ENCODE peak calls at places on chromosomes 6 and 20, in ten cellular contexts. One of them, this sample, is unnamed. For H3K9me3, the result is how much of the 10 kb centered on the place peaks cover.

GRCh38 chr6:47655719-47656595 is 42.4 kb upstream of the ADGRF4 start:
- DNase-seq in esophagus muscularis mucosa: no peak
- DNase-seq in NT2/D1: no peak
- DNase-seq in neuronal stem cell: peak
- DNase-seq in mesenchymal stem cell: peak
- DNase-seq in tibial artery: no peak
- DNase-seq in upper lobe of right lung: no peak
- DNase-seq in pancreas: no peak
- DNase-seq in breast epithelium: no peak
- DNase-seq in heart left ventricle: peak
- DNase-seq in this sample: no peak

GRCh38 chr6:131215212-131215611 is 79.9 kb downstream of the AKAP7 start:
- DNase-seq in esophagus muscularis mucosa: no peak
- DNase-seq in NT2/D1: no peak
- DNase-seq in neuronal stem cell: no peak
- DNase-seq in mesenchymal stem cell: no peak
- DNase-seq in tibial artery: no peak
- DNase-seq in upper lobe of right lung: no peak
- DNase-seq in pancreas: no peak
- DNase-seq in breast epithelium: no peak
- DNase-seq in heart left ventricle: peak
- DNase-seq in this sample: no peak

GRCh38 chr20:1478566-1478965 is 11.9 kb upstream of the NSFL1C start:
- DNase-seq in esophagus muscularis mucosa: no peak
- DNase-seq in NT2/D1: no peak
- DNase-seq in neuronal stem cell: no peak
- DNase-seq in mesenchymal stem cell: no peak
- DNase-seq in tibial artery: no peak
- DNase-seq in upper lobe of right lung: no peak
- DNase-seq in pancreas: no peak
- DNase-seq in breast epithelium: no peak
- DNase-seq in heart left ventricle: no peak
- DNase-seq in this sample: no peak

GRCh38 chr6:51494342-51494741 is 593.1 kb downstream of the PKHD1 start:
- DNase-seq in esophagus muscularis mucosa: no peak
- DNase-seq in NT2/D1: no peak
- DNase-seq in neuronal stem cell: no peak
- DNase-seq in mesenchymal stem cell: no peak
- DNase-seq in tibial artery: no peak
- DNase-seq in upper lobe of right lung: no peak
- DNase-seq in pancreas: no peak
- DNase-seq in breast epithelium: no peak
- DNase-seq in heart left ventricle: no peak
- DNase-seq in this sample: no peak

GRCh38 chr6:11431455-11431937 is 106.1 kb upstream of the TMEM170B start:
- DNase-seq in esophagus muscularis mucosa: no peak
- DNase-seq in NT2/D1: no peak
- DNase-seq in neuronal stem cell: no peak
- DNase-seq in mesenchymal stem cell: no peak
- DNase-seq in tibial artery: no peak
- DNase-seq in upper lobe of right lung: no peak
- DNase-seq in pancreas: no peak
- DNase-seq in breast epithelium: no peak
- DNase-seq in heart left ventricle: no peak
- DNase-seq in this sample: no peak

GRCh38 chr6:41636803-41637178 is 1.5 kb upstream of the MDFI start:
- DNase-seq in esophagus muscularis mucosa: no peak
- DNase-seq in NT2/D1: no peak
- DNase-seq in neuronal stem cell: no peak
- DNase-seq in mesenchymal stem cell: peak
- DNase-seq in tibial artery: no peak
- DNase-seq in upper lobe of right lung: peak
- DNase-seq in pancreas: peak
- DNase-seq in breast epithelium: peak
- DNase-seq in heart left ventricle: peak
- DNase-seq in this sample: no peak

GRCh38 chr20:38726849-38727601 is 2.7 kb downstream of the SLC32A1 start:
- DNase-seq in esophagus muscularis mucosa: no peak
- DNase-seq in NT2/D1: peak
- DNase-seq in neuronal stem cell: peak
- DNase-seq in mesenchymal stem cell: no peak
- DNase-seq in tibial artery: no peak
- DNase-seq in upper lobe of right lung: no peak
- DNase-seq in pancreas: peak
- DNase-seq in breast epithelium: no peak
- DNase-seq in heart left ventricle: no peak
- DNase-seq in this sample: peak

GRCh38 chr6:84458271-84458670 is 230.8 kb upstream of the CEP162 start:
- DNase-seq in esophagus muscularis mucosa: no peak
- DNase-seq in NT2/D1: no peak
- DNase-seq in neuronal stem cell: no peak
- DNase-seq in mesenchymal stem cell: no peak
- DNase-seq in tibial artery: no peak
- DNase-seq in upper lobe of right lung: no peak
- DNase-seq in pancreas: no peak
- DNase-seq in breast epithelium: no peak
- DNase-seq in heart left ventricle: no peak
- DNase-seq in this sample: no peak

GRCh38 chr20:58888521-58889333 is 36.2 kb downstream of the GNAS start:
- DNase-seq in esophagus muscularis mucosa: no peak
- DNase-seq in NT2/D1: no peak
- DNase-seq in neuronal stem cell: peak
- DNase-seq in mesenchymal stem cell: peak
- DNase-seq in tibial artery: peak
- DNase-seq in upper lobe of right lung: peak
- DNase-seq in pancreas: peak
- DNase-seq in breast epithelium: peak
- DNase-seq in heart left ventricle: peak
- DNase-seq in this sample: peak

GRCh38 chr6:116200619-116201249 is 53.1 kb downstream of the TSPYL4 start:
- DNase-seq in esophagus muscularis mucosa: no peak
- DNase-seq in NT2/D1: no peak
- DNase-seq in neuronal stem cell: no peak
- DNase-seq in mesenchymal stem cell: no peak
- DNase-seq in tibial artery: no peak
- DNase-seq in upper lobe of right lung: no peak
- DNase-seq in pancreas: no peak
- DNase-seq in breast epithelium: no peak
- DNase-seq in heart left ventricle: no peak
- DNase-seq in this sample: no peak

GRCh38 chr20:59824711-59825562 is 108.5 kb downstream of the SYCP2 start:
- DNase-seq in esophagus muscularis mucosa: peak
- DNase-seq in NT2/D1: no peak
- DNase-seq in neuronal stem cell: no peak
- DNase-seq in mesenchymal stem cell: no peak
- DNase-seq in tibial artery: no peak
- DNase-seq in upper lobe of right lung: no peak
- DNase-seq in pancreas: no peak
- DNase-seq in breast epithelium: peak
- DNase-seq in heart left ventricle: no peak
- DNase-seq in this sample: no peak

GRCh38 chr20:48373555-48373934 is 454.3 kb downstream of the PREX1 start:
- DNase-seq in esophagus muscularis mucosa: no peak
- DNase-seq in NT2/D1: no peak
- DNase-seq in neuronal stem cell: no peak
- DNase-seq in mesenchymal stem cell: no peak
- DNase-seq in tibial artery: no peak
- DNase-seq in upper lobe of right lung: no peak
- DNase-seq in pancreas: no peak
- DNase-seq in breast epithelium: no peak
- DNase-seq in heart left ventricle: no peak
- DNase-seq in this sample: no peak

GRCh38 chr6:20661721-20662120 is 127.5 kb downstream of the CDKAL1 start:
- DNase-seq in esophagus muscularis mucosa: no peak
- DNase-seq in NT2/D1: no peak
- DNase-seq in neuronal stem cell: no peak
- DNase-seq in mesenchymal stem cell: no peak
- DNase-seq in tibial artery: no peak
- DNase-seq in upper lobe of right lung: no peak
- DNase-seq in pancreas: no peak
- DNase-seq in breast epithelium: no peak
- DNase-seq in heart left ventricle: no peak
- DNase-seq in this sample: no peak

DNA sequence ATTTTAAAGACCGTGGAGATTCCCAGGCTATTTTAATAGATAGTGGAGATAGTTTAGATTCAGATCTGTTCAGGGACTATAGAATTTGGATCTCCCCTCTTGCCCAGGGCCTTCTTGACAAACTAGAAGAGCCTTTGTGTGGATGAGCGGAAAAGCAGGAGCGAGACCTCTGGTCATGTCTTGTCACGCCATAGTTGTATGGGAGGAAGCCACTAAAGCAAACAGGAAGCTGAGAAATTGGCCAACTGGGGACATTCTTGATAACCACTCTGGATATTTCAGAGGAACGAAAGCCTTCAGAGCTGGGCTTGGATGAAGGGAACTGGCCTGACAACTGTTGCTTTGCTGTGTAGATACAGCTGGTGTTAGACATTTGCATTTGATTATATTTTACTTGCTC is 54.1 kb upstream of the EXOC2 start:
- DNase-seq in esophagus muscularis mucosa: no peak
- DNase-seq in NT2/D1: no peak
- DNase-seq in neuronal stem cell: no peak
- DNase-seq in mesenchymal stem cell: peak
- DNase-seq in tibial artery: no peak
- DNase-seq in upper lobe of right lung: no peak
- DNase-seq in pancreas: no peak
- DNase-seq in breast epithelium: no peak
- DNase-seq in heart left ventricle: no peak
- DNase-seq in this sample: no peak
- H3K9me3 ChIP-seq in esophagus muscularis mucosa: under half
- H3K9me3 ChIP-seq in NT2/D1: under half
- H3K9me3 ChIP-seq in neuronal stem cell: under half
- H3K9me3 ChIP-seq in mesenchymal stem cell: under half
- H3K9me3 ChIP-seq in tibial artery: under half
- H3K9me3 ChIP-seq in upper lobe of right lung: under half
- H3K9me3 ChIP-seq in pancreas: under half
- H3K9me3 ChIP-seq in breast epithelium: under half
- H3K9me3 ChIP-seq in heart left ventricle: under half
- H3K9me3 ChIP-seq in this sample: under half

GRCh38 chr6:296151-297122 is 4.2 kb downstream of the DUSP22 start:
- DNase-seq in esophagus muscularis mucosa: peak
- DNase-seq in NT2/D1: no peak
- DNase-seq in neuronal stem cell: no peak
- DNase-seq in mesenchymal stem cell: no peak
- DNase-seq in tibial artery: peak
- DNase-seq in upper lobe of right lung: peak
- DNase-seq in pancreas: no peak
- DNase-seq in breast epithelium: no peak
- DNase-seq in heart left ventricle: peak
- DNase-seq in this sample: no peak

GRCh38 chr6:299050-299980 is 7.0 kb downstream of the DUSP22 start:
- DNase-seq in esophagus muscularis mucosa: no peak
- DNase-seq in NT2/D1: no peak
- DNase-seq in neuronal stem cell: no peak
- DNase-seq in mesenchymal stem cell: peak
- DNase-seq in tibial artery: no peak
- DNase-seq in upper lobe of right lung: no peak
- DNase-seq in pancreas: no peak
- DNase-seq in breast epithelium: no peak
- DNase-seq in heart left ventricle: no peak
- DNase-seq in this sample: no peak

GRCh38 chr6:297571-298232 is 5.4 kb downstream of the DUSP22 start:
- DNase-seq in esophagus muscularis mucosa: no peak
- DNase-seq in NT2/D1: no peak
- DNase-seq in neuronal stem cell: no peak
- DNase-seq in mesenchymal stem cell: no peak
- DNase-seq in tibial artery: no peak
- DNase-seq in upper lobe of right lung: no peak
- DNase-seq in pancreas: no peak
- DNase-seq in breast epithelium: no peak
- DNase-seq in heart left ventricle: no peak
- DNase-seq in this sample: no peak

GRCh38 chr6:300026-300425 is 7.7 kb downstream of the DUSP22 start:
- DNase-seq in esophagus muscularis mucosa: no peak
- DNase-seq in NT2/D1: no peak
- DNase-seq in neuronal stem cell: no peak
- DNase-seq in mesenchymal stem cell: no peak
- DNase-seq in tibial artery: no peak
- DNase-seq in upper lobe of right lung: no peak
- DNase-seq in pancreas: no peak
- DNase-seq in breast epithelium: no peak
- DNase-seq in heart left ventricle: no peak
- DNase-seq in this sample: no peak

GRCh38 chr6:298233-299049 is 6.2 kb downstream of the DUSP22 start:
- DNase-seq in esophagus muscularis mucosa: no peak
- DNase-seq in NT2/D1: no peak
- DNase-seq in neuronal stem cell: no peak
- DNase-seq in mesenchymal stem cell: peak
- DNase-seq in tibial artery: peak
- DNase-seq in upper lobe of right lung: no peak
- DNase-seq in pancreas: no peak
- DNase-seq in breast epithelium: no peak
- DNase-seq in heart left ventricle: no peak
- DNase-seq in this sample: no peak
- H3K9me3 ChIP-seq in esophagus muscularis mucosa: under half
- H3K9me3 ChIP-seq in NT2/D1: under half
- H3K9me3 ChIP-seq in neuronal stem cell: under half
- H3K9me3 ChIP-seq in mesenchymal stem cell: under half
- H3K9me3 ChIP-seq in tibial artery: under half
- H3K9me3 ChIP-seq in upper lobe of right lung: under half
- H3K9me3 ChIP-seq in pancreas: under half
- H3K9me3 ChIP-seq in breast epithelium: under half
- H3K9me3 ChIP-seq in heart left ventricle: under half
- H3K9me3 ChIP-seq in this sample: under half

DNA sequence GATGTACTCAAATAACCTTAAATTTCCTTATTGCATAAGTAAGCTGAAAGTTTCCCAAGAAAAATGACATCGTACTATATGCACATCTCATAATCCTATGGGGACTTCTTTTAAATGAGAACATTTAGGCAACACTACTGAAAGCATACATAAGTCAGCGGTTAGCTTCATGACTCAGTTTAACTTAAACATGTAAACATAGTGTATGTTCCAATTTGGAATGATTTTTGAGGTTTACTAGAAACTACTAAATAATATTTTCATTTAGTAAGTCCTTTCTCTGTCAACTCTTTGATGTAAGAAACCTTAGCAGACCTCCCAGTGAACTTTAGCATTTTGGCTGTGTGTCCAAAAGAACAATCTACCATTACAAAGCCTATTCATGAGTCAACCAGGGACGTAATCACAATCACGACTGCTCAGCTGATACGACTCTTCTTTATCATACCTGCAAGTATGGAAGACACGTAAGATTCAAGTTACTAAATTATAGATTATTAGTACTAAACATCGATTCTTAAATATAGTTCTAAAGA is 19.3 kb downstream of the HIVEP2 start:
- DNase-seq in esophagus muscularis mucosa: no peak
- DNase-seq in NT2/D1: no peak
- DNase-seq in neuronal stem cell: no peak
- DNase-seq in mesenchymal stem cell: peak
- DNase-seq in tibial artery: no peak
- DNase-seq in upper lobe of right lung: no peak
- DNase-seq in pancreas: no peak
- DNase-seq in breast epithelium: no peak
- DNase-seq in heart left ventricle: no peak
- DNase-seq in this sample: no peak
- H3K9me3 ChIP-seq in esophagus muscularis mucosa: under half
- H3K9me3 ChIP-seq in NT2/D1: under half
- H3K9me3 ChIP-seq in neuronal stem cell: under half
- H3K9me3 ChIP-seq in mesenchymal stem cell: under half
- H3K9me3 ChIP-seq in tibial artery: under half
- H3K9me3 ChIP-seq in upper lobe of right lung: under half
- H3K9me3 ChIP-seq in pancreas: under half
- H3K9me3 ChIP-seq in breast epithelium: under half
- H3K9me3 ChIP-seq in heart left ventricle: under half
- H3K9me3 ChIP-seq in this sample: under half

GRCh38 chr6:168349718-168350117 is 30.1 kb upstream of the DACT2 start:
- DNase-seq in esophagus muscularis mucosa: no peak
- DNase-seq in NT2/D1: no peak
- DNase-seq in neuronal stem cell: no peak
- DNase-seq in mesenchymal stem cell: no peak
- DNase-seq in tibial artery: no peak
- DNase-seq in upper lobe of right lung: no peak
- DNase-seq in pancreas: no peak
- DNase-seq in breast epithelium: no peak
- DNase-seq in heart left ventricle: no peak
- DNase-seq in this sample: no peak
- H3K9me3 ChIP-seq in esophagus muscularis mucosa: under half
- H3K9me3 ChIP-seq in NT2/D1: under half
- H3K9me3 ChIP-seq in neuronal stem cell: under half
- H3K9me3 ChIP-seq in mesenchymal stem cell: under half
- H3K9me3 ChIP-seq in tibial artery: under half
- H3K9me3 ChIP-seq in upper lobe of right lung: under half
- H3K9me3 ChIP-seq in pancreas: under half
- H3K9me3 ChIP-seq in breast epithelium: under half
- H3K9me3 ChIP-seq in heart left ventricle: under half
- H3K9me3 ChIP-seq in this sample: under half

This sample was measured in T-helper 17 cell.